ENCODE peak calls at places on chromosomes 11 and 22, in four cellular contexts. One of them, this sample, is unnamed.
A peak's percentile ranks its signal among the peaks of the same experiment; 100 is the strongest.

GRCh38 chr22:44366372-44367310 is 53.9 kb upstream of the SHISAL1 start:
- DNase-seq in IMR-90: peak; percentile 20
- DNase-seq in mammary epithelial cell: no peak
- DNase-seq in DND-41: no peak
- DNase-seq in this sample: no peak

GRCh38 chr11:629237-629583 is 2.2 kb upstream of the SCT start:
- DNase-seq in IMR-90: no peak
- DNase-seq in mammary epithelial cell: no peak
- DNase-seq in DND-41: no peak
- DNase-seq in this sample: no peak

GRCh38 chr11:11961399-11962028 is 46.9 kb downstream of the DKK3 start:
- DNase-seq in IMR-90: no peak
- DNase-seq in mammary epithelial cell: no peak
- DNase-seq in DND-41: no peak
- DNase-seq in this sample: no peak

GRCh38 chr11:77823775-77824174 is 2.8 kb downstream of the AAMDC start:
- DNase-seq in IMR-90: peak; percentile 52
- DNase-seq in mammary epithelial cell: no peak
- DNase-seq in DND-41: no peak
- DNase-seq in this sample: no peak

GRCh38 chr11:113876798-113877672 is 1.7 kb upstream of the USP28 start:
- DNase-seq in IMR-90: no peak
- DNase-seq in mammary epithelial cell: no peak
- DNase-seq in DND-41: no peak
- DNase-seq in this sample: no peak

GRCh38 chr22:24247564-24248344 is 2.9 kb upstream of the GGT5 start:
- DNase-seq in IMR-90: peak; percentile 95
- DNase-seq in mammary epithelial cell: peak; percentile 84
- DNase-seq in DND-41: peak; percentile 42
- DNase-seq in this sample: peak; percentile 43

GRCh38 chr11:122071680-122072321 is 44.2 kb downstream of the BLID start:
- DNase-seq in IMR-90: no peak
- DNase-seq in mammary epithelial cell: no peak
- DNase-seq in DND-41: no peak
- DNase-seq in this sample: no peak

GRCh38 chr11:130074736-130075135 is 5.0 kb downstream of the APLP2 start:
- DNase-seq in IMR-90: no peak
- DNase-seq in mammary epithelial cell: no peak
- DNase-seq in DND-41: no peak
- DNase-seq in this sample: no peak

GRCh38 chr11:117481885-117482284 is 154.2 kb downstream of the CEP164 start:
- DNase-seq in IMR-90: no peak
- DNase-seq in mammary epithelial cell: no peak
- DNase-seq in DND-41: no peak
- DNase-seq in this sample: no peak

GRCh38 chr11:107591098-107591445 is at the start of gene ELMOD1:
- DNase-seq in IMR-90: peak; percentile 23
- DNase-seq in mammary epithelial cell: peak; percentile 27
- DNase-seq in DND-41: no peak
- DNase-seq in this sample: no peak

GRCh38 chr11:128776434-128777284 is 82.8 kb downstream of the FLI1 start:
- DNase-seq in IMR-90: peak; percentile 33
- DNase-seq in mammary epithelial cell: no peak
- DNase-seq in DND-41: peak; percentile 37
- DNase-seq in this sample: peak; percentile 22

GRCh38 chr22:37819100-37819433 is 4.1 kb upstream of the GALR3 start:
- DNase-seq in IMR-90: no peak
- DNase-seq in mammary epithelial cell: no peak
- DNase-seq in DND-41: no peak
- DNase-seq in this sample: no peak

GRCh38 chr22:37820350-37820749 is 2.8 kb upstream of the GALR3 start:
- DNase-seq in IMR-90: no peak
- DNase-seq in mammary epithelial cell: no peak
- DNase-seq in DND-41: no peak
- DNase-seq in this sample: no peak

GRCh38 chr22:37816543-37817180 is 6.5 kb upstream of the GALR3 start:
- DNase-seq in IMR-90: no peak
- DNase-seq in mammary epithelial cell: no peak
- DNase-seq in DND-41: no peak
- DNase-seq in this sample: no peak

GRCh38 chr22:37817705-37818311 is 5.4 kb upstream of the GALR3 start:
- DNase-seq in IMR-90: peak; percentile 68
- DNase-seq in mammary epithelial cell: peak; percentile 58
- DNase-seq in DND-41: peak; percentile 76
- DNase-seq in this sample: no peak

DNA sequence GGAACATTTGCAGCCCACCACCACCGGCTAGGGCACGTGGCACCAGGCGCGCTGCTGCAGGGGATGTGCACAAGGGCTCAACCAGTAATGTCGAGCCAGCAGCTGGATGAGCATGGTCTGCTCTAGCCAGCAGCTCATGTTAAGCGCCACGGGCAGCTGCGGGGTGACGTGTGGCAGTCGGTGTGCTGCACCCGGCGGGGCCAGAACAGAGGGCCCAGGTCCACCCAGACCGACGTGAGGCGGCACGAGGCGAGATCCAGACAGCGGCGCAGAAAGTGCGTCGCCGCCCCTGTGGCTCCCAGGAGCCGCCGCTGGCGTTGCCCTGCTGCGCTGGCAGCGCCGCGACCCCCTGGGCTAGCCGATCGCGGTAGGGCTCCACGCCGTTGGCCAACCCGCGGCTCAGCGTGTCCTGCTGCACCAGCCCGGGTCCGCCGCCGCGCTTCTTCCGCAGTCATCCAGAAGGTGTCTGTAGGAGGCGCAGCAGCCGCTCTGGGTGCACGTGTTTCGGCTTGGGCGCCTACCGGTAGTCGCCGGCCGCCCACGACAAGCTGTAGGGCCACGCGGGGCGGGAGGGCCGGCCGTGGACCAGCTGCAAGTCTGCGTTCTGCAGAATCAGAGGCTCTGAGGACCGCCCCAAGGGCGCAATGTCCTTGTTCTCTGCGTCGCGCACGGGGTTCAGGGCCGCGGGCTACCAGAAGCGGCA is 4.6 kb upstream of the GALR3 start:
- DNase-seq in IMR-90: peak; percentile 35
- DNase-seq in mammary epithelial cell: peak; percentile 14
- DNase-seq in DND-41: no peak
- DNase-seq in this sample: no peak
- H2AFZ ChIP-seq in IMR-90: peak overlapping the region; percentile 97
- H2AFZ ChIP-seq in mammary epithelial cell: peak overlapping the region; percentile 65
- H2AFZ ChIP-seq in DND-41: no peak overlapping the region
- H2AFZ ChIP-seq in this sample: no peak overlapping the region

GRCh38 chr11:62805991-62806441 is 776 bp upstream of the NXF1 start:
- DNase-seq in IMR-90: no peak
- DNase-seq in mammary epithelial cell: no peak
- DNase-seq in DND-41: no peak
- DNase-seq in this sample: no peak
- H2AFZ ChIP-seq in IMR-90: peak overlapping the region; percentile 68
- H2AFZ ChIP-seq in mammary epithelial cell: peak overlapping the region; percentile 89
- H2AFZ ChIP-seq in DND-41: peak overlapping the region; percentile 90
- H2AFZ ChIP-seq in this sample: no peak overlapping the region

DNA sequence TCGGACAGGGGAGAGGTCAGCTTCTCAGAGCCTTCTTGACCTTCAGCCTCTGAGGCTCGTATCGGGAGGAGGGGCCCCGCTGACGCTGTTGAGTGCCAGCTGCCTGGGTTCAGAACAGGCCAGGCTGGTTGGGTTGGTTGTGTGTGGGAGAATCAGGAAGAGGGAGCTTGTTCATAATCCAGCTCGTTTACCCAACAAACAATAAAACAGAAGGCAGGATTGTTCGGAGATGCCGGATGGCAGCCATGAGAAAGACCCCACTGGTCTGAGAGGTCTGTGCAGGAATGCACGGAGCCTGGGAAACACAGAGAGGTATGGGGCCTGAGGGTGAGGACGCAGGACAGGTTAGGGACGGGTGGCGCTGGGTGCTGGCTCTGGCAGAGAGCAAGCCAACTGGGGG is 31.6 kb upstream of the SHANK2 start:
- DNase-seq in IMR-90: no peak
- DNase-seq in mammary epithelial cell: peak; percentile 24
- DNase-seq in DND-41: no peak
- DNase-seq in this sample: no peak
- H2AFZ ChIP-seq in IMR-90: peak overlapping the region; percentile 6
- H2AFZ ChIP-seq in mammary epithelial cell: no peak overlapping the region
- H2AFZ ChIP-seq in DND-41: no peak overlapping the region
- H2AFZ ChIP-seq in this sample: no peak overlapping the region

DNA sequence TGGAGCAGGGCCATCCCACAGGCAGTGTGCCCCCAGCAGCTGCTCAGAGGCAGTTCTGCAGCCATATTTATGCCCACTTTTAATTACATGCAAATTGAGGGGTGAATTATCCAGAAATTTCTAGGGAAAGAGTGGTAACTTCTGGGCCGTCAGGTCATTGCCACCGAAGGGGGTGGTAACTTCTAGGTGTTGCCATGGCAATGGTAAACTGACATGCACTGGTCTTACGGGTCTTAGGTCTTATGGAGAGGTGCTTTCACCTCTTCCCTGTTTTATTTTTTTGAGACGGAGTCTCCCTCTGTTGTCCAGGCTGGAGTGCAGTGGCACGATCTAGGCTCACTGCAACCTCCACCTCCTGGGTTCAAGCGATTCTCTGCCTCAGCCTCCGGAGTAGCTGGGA is 3.8 kb upstream of the TMEM134 start:
- DNase-seq in IMR-90: no peak
- DNase-seq in mammary epithelial cell: no peak
- DNase-seq in DND-41: no peak
- DNase-seq in this sample: no peak
- H2AFZ ChIP-seq in IMR-90: no peak overlapping the region
- H2AFZ ChIP-seq in mammary epithelial cell: no peak overlapping the region
- H2AFZ ChIP-seq in DND-41: no peak overlapping the region
- H2AFZ ChIP-seq in this sample: no peak overlapping the region

DNA sequence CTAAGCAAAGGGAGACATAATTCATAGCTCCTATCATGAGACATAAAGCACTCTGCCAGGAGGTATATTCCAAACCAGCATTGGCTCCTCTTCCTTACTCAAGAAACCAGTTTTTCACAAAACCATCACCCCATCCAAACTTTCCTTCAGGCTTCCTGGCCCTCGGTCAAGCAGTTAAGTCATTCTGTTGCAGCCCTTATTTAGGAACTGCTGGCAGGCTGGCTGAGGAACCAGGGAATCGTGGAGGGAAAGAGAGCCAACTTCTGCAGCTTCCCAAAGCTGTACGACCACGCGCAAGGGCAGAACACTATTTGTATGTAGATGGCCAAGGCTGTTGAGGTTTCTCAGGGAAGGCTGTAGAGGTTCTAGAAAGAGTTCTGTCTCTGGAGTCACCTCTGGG is 669 bp downstream of the IFT46 start:
- DNase-seq in IMR-90: no peak
- DNase-seq in mammary epithelial cell: peak; percentile 13
- DNase-seq in DND-41: no peak
- DNase-seq in this sample: no peak
- H2AFZ ChIP-seq in IMR-90: peak overlapping the region; percentile 26
- H2AFZ ChIP-seq in mammary epithelial cell: peak overlapping the region; percentile 90
- H2AFZ ChIP-seq in DND-41: peak overlapping the region; percentile 60
- H2AFZ ChIP-seq in this sample: no peak overlapping the region

DNA sequence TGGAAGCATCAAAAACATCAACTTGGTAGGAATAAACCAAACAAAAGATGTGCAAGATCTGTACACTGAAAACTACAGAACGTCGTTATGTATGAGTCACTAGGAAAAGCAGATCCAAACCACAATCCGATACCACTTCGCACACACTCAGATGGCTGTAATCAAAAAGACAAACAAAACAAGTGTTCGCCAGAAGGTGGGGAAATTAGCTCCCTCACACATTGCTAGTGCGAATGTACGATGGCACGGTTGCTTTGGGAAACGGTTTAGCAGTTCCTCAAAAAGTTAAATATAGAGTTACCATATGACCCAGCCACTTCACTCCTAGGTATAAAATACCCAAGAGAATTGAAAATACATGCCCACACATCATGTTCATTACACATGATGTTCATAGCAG is 14.8 kb upstream of the CARD10 start:
- DNase-seq in IMR-90: peak; percentile 88
- DNase-seq in mammary epithelial cell: peak; percentile 98
- DNase-seq in DND-41: no peak
- DNase-seq in this sample: peak; percentile 34
- H2AFZ ChIP-seq in IMR-90: no peak overlapping the region
- H2AFZ ChIP-seq in mammary epithelial cell: no peak overlapping the region
- H2AFZ ChIP-seq in DND-41: no peak overlapping the region
- H2AFZ ChIP-seq in this sample: peak overlapping the region; percentile 67

GRCh38 chr11:134759314-134759713 is 347.3 kb upstream of the B3GAT1 start:
- DNase-seq in IMR-90: no peak
- DNase-seq in mammary epithelial cell: no peak
- DNase-seq in DND-41: no peak
- DNase-seq in this sample: no peak
- H2AFZ ChIP-seq in IMR-90: no peak overlapping the region
- H2AFZ ChIP-seq in mammary epithelial cell: no peak overlapping the region
- H2AFZ ChIP-seq in DND-41: no peak overlapping the region
- H2AFZ ChIP-seq in this sample: no peak overlapping the region

GRCh38 chr11:2203440-2204259 is 32.0 kb upstream of the TH start:
- DNase-seq in IMR-90: no peak
- DNase-seq in mammary epithelial cell: no peak
- DNase-seq in DND-41: no peak
- DNase-seq in this sample: no peak

GRCh38 chr11:2200957-2201519 is 29.4 kb upstream of the TH start:
- DNase-seq in IMR-90: no peak
- DNase-seq in mammary epithelial cell: no peak
- DNase-seq in DND-41: no peak
- DNase-seq in this sample: no peak

GRCh38 chr11:2202900-2203439 is 31.4 kb upstream of the TH start:
- DNase-seq in IMR-90: no peak
- DNase-seq in mammary epithelial cell: no peak
- DNase-seq in DND-41: no peak
- DNase-seq in this sample: no peak

GRCh38 chr11:2201542-2201941 is 29.9 kb upstream of the TH start:
- DNase-seq in IMR-90: no peak
- DNase-seq in mammary epithelial cell: no peak
- DNase-seq in DND-41: no peak
- DNase-seq in this sample: no peak

DNA sequence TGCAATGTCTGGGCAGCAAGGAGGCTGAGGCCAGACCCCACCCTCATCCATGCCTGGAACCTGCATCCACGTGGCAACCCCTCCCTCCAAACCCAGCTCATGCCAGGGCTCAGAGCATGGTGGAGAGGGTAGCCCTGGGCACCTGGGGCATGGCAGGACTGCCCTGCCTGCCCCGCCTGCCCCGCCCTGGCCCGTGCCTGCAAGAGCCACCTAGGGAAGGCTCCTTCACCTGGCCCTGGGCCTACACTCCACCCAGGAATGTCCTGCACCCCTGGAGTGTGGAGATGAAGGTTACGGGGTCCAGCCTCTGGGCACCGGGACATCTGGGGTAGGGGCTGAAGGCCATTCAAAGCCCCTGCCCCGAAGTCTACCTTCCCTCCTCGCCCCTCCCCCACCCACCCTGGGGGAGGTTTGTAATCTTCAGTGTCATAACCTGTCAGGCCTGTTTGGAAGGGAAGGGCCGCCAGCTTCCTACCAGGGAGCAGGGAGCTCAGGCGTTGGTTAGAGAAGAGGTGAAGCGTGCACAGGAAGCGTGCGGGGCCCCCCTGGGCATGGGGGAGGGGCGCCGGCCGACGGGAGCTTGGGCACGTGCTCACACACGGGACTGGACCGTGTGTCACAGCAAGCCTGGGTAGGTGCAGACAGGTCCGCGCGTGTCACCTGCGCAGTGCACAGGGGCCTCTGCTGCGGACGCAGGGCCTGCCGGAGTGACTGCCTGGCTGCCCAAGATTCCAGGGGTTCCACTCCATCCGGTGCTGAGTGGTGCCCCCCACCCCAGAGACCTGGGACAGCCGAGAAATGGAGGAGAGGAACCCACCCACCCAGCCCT is 30.7 kb upstream of the TH start:
- DNase-seq in IMR-90: no peak
- DNase-seq in mammary epithelial cell: peak; percentile 41
- DNase-seq in DND-41: no peak
- DNase-seq in this sample: no peak
- H2AFZ ChIP-seq in IMR-90: peak overlapping the region; percentile 14
- H2AFZ ChIP-seq in mammary epithelial cell: no peak overlapping the region
- H2AFZ ChIP-seq in DND-41: no peak overlapping the region
- H2AFZ ChIP-seq in this sample: no peak overlapping the region